ENCODE peak calls at places on chromosome 20, in six cellular contexts. One of them, this sample, is unnamed.
A peak's percentile ranks its signal among the peaks of the same experiment; 100 is the strongest.

GRCh38 chr20:23873370-23874015 is 6.1 kb downstream of the CST5 start:
- DNase-seq in AG09309: no peak
- DNase-seq in endodermal cell: no peak
- DNase-seq in upper lobe of right lung: no peak
- DNase-seq in HCT116: no peak
- DNase-seq in WERI-Rb-1: no peak
- DNase-seq in this sample: no peak

GRCh38 chr20:49853640-49854039 is 41.0 kb downstream of the SLC9A8 start:
- DNase-seq in endodermal cell: peak; percentile 75
- DNase-seq in upper lobe of right lung: no peak
- DNase-seq in AG09309: peak; percentile 45
- DNase-seq in HCT116: no peak
- DNase-seq in WERI-Rb-1: peak; percentile 49
- DNase-seq in this sample: no peak

GRCh38 chr20:47655635-47656034 is 129.6 kb downstream of the SULF2 start:
- DNase-seq in HCT116: no peak
- DNase-seq in WERI-Rb-1: no peak
- DNase-seq in endodermal cell: no peak
- DNase-seq in AG09309: no peak
- DNase-seq in upper lobe of right lung: no peak
- DNase-seq in this sample: no peak

GRCh38 chr20:4154958-4155411 is 139.6 kb upstream of the RNF24 start:
- DNase-seq in upper lobe of right lung: peak; percentile 61
- DNase-seq in HCT116: no peak
- DNase-seq in WERI-Rb-1: no peak
- DNase-seq in AG09309: no peak
- DNase-seq in endodermal cell: no peak
- DNase-seq in this sample: no peak

GRCh38 chr20:32893878-32894483 is 35.3 kb downstream of the EFCAB8 start:
- DNase-seq in endodermal cell: peak; percentile 92
- DNase-seq in HCT116: no peak
- DNase-seq in upper lobe of right lung: no peak
- DNase-seq in AG09309: no peak
- DNase-seq in WERI-Rb-1: peak; percentile 61
- DNase-seq in this sample: no peak

GRCh38 chr20:40860487-40860902 is 168.1 kb upstream of the TOP1 start:
- DNase-seq in AG09309: peak; percentile 13
- DNase-seq in upper lobe of right lung: no peak
- DNase-seq in WERI-Rb-1: no peak
- DNase-seq in HCT116: peak; percentile 85
- DNase-seq in endodermal cell: no peak
- DNase-seq in this sample: peak; percentile 14

GRCh38 chr20:51960004-51960403 is 157.7 kb upstream of the SALL4 start:
- DNase-seq in AG09309: no peak
- DNase-seq in endodermal cell: no peak
- DNase-seq in upper lobe of right lung: no peak
- DNase-seq in HCT116: no peak
- DNase-seq in WERI-Rb-1: no peak
- DNase-seq in this sample: peak; percentile 38

GRCh38 chr20:11689262-11689661 is 228.4 kb upstream of the BTBD3 start:
- DNase-seq in upper lobe of right lung: no peak
- DNase-seq in endodermal cell: no peak
- DNase-seq in AG09309: no peak
- DNase-seq in WERI-Rb-1: no peak
- DNase-seq in HCT116: no peak
- DNase-seq in this sample: no peak

GRCh38 chr20:24309596-24309995 is 159.8 kb upstream of the SYNDIG1 start:
- DNase-seq in upper lobe of right lung: no peak
- DNase-seq in endodermal cell: no peak
- DNase-seq in AG09309: no peak
- DNase-seq in HCT116: no peak
- DNase-seq in WERI-Rb-1: peak; percentile 66
- DNase-seq in this sample: no peak

GRCh38 chr20:36835025-36835424 is 40.9 kb upstream of the TLDC2 start:
- DNase-seq in endodermal cell: no peak
- DNase-seq in HCT116: no peak
- DNase-seq in WERI-Rb-1: no peak
- DNase-seq in upper lobe of right lung: no peak
- DNase-seq in AG09309: no peak
- DNase-seq in this sample: no peak

GRCh38 chr20:36835453-36836198 is 40.3 kb upstream of the TLDC2 start:
- DNase-seq in upper lobe of right lung: peak; percentile 95
- DNase-seq in AG09309: peak; percentile 76
- DNase-seq in WERI-Rb-1: peak; percentile 94
- DNase-seq in endodermal cell: peak; percentile 97
- DNase-seq in HCT116: peak; percentile 80
- DNase-seq in this sample: peak; percentile 69

GRCh38 chr20:36833275-36834020 is 42.5 kb upstream of the TLDC2 start:
- DNase-seq in endodermal cell: no peak
- DNase-seq in WERI-Rb-1: no peak
- DNase-seq in upper lobe of right lung: no peak
- DNase-seq in AG09309: no peak
- DNase-seq in HCT116: no peak
- DNase-seq in this sample: no peak

GRCh38 chr20:36839150-36839549 is 36.8 kb upstream of the TLDC2 start:
- DNase-seq in HCT116: no peak
- DNase-seq in upper lobe of right lung: no peak
- DNase-seq in endodermal cell: no peak
- DNase-seq in WERI-Rb-1: no peak
- DNase-seq in AG09309: no peak
- DNase-seq in this sample: no peak

GRCh38 chr20:36836591-36837329 is 39.2 kb upstream of the TLDC2 start:
- DNase-seq in WERI-Rb-1: peak; percentile 89
- DNase-seq in endodermal cell: peak; percentile 95
- DNase-seq in upper lobe of right lung: peak; percentile 79
- DNase-seq in HCT116: peak; percentile 68
- DNase-seq in AG09309: no peak
- DNase-seq in this sample: no peak
- TF ChIP-seq CTCF in WERI-Rb-1: peak; percentile 83
- TF ChIP-seq CTCF in endodermal cell: peak; percentile 80
- TF ChIP-seq CTCF in upper lobe of right lung: peak; percentile 36
- TF ChIP-seq CTCF in HCT116: peak; percentile 35
- TF ChIP-seq CTCF in AG09309: peak; percentile 45
- TF ChIP-seq CTCF in this sample: no peak

DNA sequence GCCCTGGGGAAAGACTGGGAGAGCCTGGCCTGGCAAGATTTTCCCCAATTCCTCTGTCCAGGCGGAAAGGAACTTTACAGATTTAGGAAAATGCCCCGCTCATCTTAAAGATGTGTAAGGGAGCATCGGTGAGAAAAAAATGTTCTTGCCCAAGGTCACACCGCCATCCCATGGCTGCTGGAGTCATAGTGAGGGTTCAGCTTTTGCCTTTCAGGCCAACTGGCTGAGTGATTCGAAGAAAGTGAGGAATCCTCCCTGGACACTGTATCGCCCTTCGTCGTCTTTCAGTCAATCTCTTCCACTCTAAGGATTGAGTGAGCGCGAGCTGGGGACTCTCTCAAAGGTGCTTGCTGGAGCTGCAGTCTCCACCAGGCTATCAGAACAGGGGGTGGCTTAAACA is 1.4 kb downstream of the WFDC2 start:
- DNase-seq in endodermal cell: peak; percentile 71
- DNase-seq in HCT116: no peak
- DNase-seq in upper lobe of right lung: no peak
- DNase-seq in AG09309: no peak
- DNase-seq in WERI-Rb-1: no peak
- DNase-seq in this sample: no peak
- H3K4me3 ChIP-seq in endodermal cell: peak overlapping the region; percentile 84
- H3K4me3 ChIP-seq in HCT116: no peak overlapping the region
- H3K4me3 ChIP-seq in upper lobe of right lung: peak overlapping the region; percentile 46
- H3K4me3 ChIP-seq in AG09309: no peak overlapping the region
- H3K4me3 ChIP-seq in WERI-Rb-1: no peak overlapping the region
- H3K4me3 ChIP-seq in this sample: no peak overlapping the region

DNA sequence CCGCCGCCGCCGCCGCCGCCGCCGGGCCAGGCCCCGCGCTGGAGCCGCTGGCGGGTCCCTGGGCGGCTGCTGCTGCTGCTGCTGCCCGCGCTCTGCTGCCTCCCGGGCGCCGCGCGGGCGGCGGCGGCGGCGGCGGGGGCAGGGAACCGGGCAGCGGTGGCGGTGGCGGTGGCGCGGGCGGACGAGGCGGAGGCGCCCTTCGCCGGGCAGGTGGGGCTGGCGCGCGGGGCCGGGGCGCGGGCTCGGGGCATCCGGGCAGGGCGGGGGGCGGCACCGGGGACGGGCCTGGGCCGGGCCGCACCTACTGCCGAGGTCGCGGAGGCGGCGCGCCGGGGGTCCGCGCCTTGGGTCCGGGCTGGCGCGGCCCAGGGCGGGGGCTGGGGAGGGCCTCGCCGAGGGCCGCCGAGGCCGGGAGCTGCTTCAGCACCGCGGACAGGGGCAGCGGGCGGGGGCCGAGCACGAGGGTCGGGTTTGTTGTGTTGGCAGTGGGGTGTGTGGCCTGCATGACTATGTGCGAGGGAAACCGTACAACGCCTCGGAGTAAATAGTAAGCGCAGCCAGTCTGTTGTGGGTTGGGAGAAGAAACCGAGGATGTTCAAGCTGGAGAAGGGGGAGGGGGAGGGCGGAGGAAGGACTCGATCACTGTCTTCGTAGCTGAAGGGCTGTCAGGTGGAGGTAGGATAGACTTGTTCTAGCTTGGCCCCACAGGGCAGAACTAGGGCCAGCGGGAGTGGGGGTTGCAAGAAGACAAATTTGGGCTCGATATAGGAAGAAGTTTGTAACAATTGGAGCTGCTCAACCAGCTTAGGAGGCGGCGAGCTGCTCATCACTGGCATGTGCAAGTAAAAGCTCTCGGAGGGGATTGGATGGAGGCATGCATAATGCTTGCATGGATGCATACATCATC is 538 bp downstream of the MMP24 start:
- DNase-seq in HCT116: no peak
- DNase-seq in endodermal cell: peak; percentile 91
- DNase-seq in AG09309: no peak
- DNase-seq in upper lobe of right lung: peak; percentile 76
- DNase-seq in WERI-Rb-1: peak; percentile 62
- DNase-seq in this sample: no peak
- TF ChIP-seq CTCF in HCT116: no peak
- TF ChIP-seq CTCF in endodermal cell: no peak
- TF ChIP-seq CTCF in AG09309: no peak
- TF ChIP-seq CTCF in upper lobe of right lung: no peak
- TF ChIP-seq CTCF in WERI-Rb-1: no peak
- TF ChIP-seq CTCF in this sample: no peak

GRCh38 chr20:20002101-20002998 is 14.8 kb upstream of the NAA20 start:
- DNase-seq in WERI-Rb-1: no peak
- DNase-seq in AG09309: no peak
- DNase-seq in HCT116: no peak
- DNase-seq in upper lobe of right lung: no peak
- DNase-seq in endodermal cell: no peak
- DNase-seq in this sample: no peak
- H3K4me3 ChIP-seq in WERI-Rb-1: no peak overlapping the region
- H3K4me3 ChIP-seq in AG09309: no peak overlapping the region
- H3K4me3 ChIP-seq in HCT116: no peak overlapping the region
- H3K4me3 ChIP-seq in upper lobe of right lung: no peak overlapping the region
- H3K4me3 ChIP-seq in endodermal cell: no peak overlapping the region
- H3K4me3 ChIP-seq in this sample: no peak overlapping the region

GRCh38 chr20:63496404-63497120 is 2.3 kb downstream of the EEF1A2 start:
- DNase-seq in AG09309: no peak
- DNase-seq in endodermal cell: no peak
- DNase-seq in upper lobe of right lung: peak; percentile 65
- DNase-seq in WERI-Rb-1: no peak
- DNase-seq in HCT116: no peak
- DNase-seq in this sample: no peak
- TF ChIP-seq CTCF in AG09309: no peak
- TF ChIP-seq CTCF in endodermal cell: no peak
- TF ChIP-seq CTCF in upper lobe of right lung: no peak
- TF ChIP-seq CTCF in WERI-Rb-1: no peak
- TF ChIP-seq CTCF in HCT116: no peak
- TF ChIP-seq CTCF in this sample: no peak

GRCh38 chr20:36642136-36642535 is 3.9 kb downstream of the SLA2 start:
- DNase-seq in HCT116: no peak
- DNase-seq in upper lobe of right lung: no peak
- DNase-seq in endodermal cell: no peak
- DNase-seq in AG09309: no peak
- DNase-seq in WERI-Rb-1: no peak
- DNase-seq in this sample: no peak
- H3K4me3 ChIP-seq in HCT116: no peak overlapping the region
- H3K4me3 ChIP-seq in upper lobe of right lung: no peak overlapping the region
- H3K4me3 ChIP-seq in endodermal cell: no peak overlapping the region
- H3K4me3 ChIP-seq in AG09309: no peak overlapping the region
- H3K4me3 ChIP-seq in WERI-Rb-1: no peak overlapping the region
- H3K4me3 ChIP-seq in this sample: no peak overlapping the region

GRCh38 chr20:1802385-1803215 is 92.6 kb upstream of the SIRPA start:
- DNase-seq in WERI-Rb-1: peak; percentile 84
- DNase-seq in HCT116: no peak
- DNase-seq in upper lobe of right lung: peak; percentile 86
- DNase-seq in AG09309: no peak
- DNase-seq in endodermal cell: peak; percentile 91
- DNase-seq in this sample: no peak
- TF ChIP-seq CTCF in WERI-Rb-1: peak; percentile 85
- TF ChIP-seq CTCF in HCT116: peak; percentile 49
- TF ChIP-seq CTCF in upper lobe of right lung: peak; percentile 60
- TF ChIP-seq CTCF in AG09309: peak; percentile 82
- TF ChIP-seq CTCF in endodermal cell: peak; percentile 83
- TF ChIP-seq CTCF in this sample: peak; percentile 56

GRCh38 chr20:62063601-62063980 is 2.1 kb downstream of the TAF4 start:
- DNase-seq in upper lobe of right lung: peak; percentile 64
- DNase-seq in endodermal cell: peak; percentile 71
- DNase-seq in HCT116: no peak
- DNase-seq in WERI-Rb-1: no peak
- DNase-seq in AG09309: no peak
- DNase-seq in this sample: no peak
- H3K4me3 ChIP-seq in upper lobe of right lung: peak overlapping the region; percentile 49
- H3K4me3 ChIP-seq in endodermal cell: peak overlapping the region; percentile 81
- H3K4me3 ChIP-seq in HCT116: no peak overlapping the region
- H3K4me3 ChIP-seq in WERI-Rb-1: no peak overlapping the region
- H3K4me3 ChIP-seq in AG09309: peak overlapping the region; percentile 47
- H3K4me3 ChIP-seq in this sample: peak overlapping the region; percentile 43

DNA sequence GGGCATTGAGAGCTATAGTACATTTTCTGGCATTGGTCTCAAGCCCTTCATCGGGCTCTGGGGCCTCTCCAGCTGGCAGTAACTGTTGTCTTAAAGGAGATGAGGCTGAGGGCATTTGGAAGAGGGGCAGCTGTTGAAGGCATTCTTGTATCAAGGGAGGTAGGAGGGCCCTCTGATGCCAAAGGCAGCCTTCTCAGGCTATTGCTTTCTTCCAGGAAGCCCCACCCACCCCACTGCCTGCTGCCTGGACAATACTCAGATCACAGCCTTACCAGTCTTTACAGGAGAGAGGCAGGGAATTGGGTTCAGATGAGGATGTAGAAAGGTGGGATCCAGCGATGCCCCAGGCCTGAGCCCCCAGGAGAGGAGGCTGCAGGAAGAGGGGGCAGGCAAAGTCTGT is 46.0 kb downstream of the CPXM1 start:
- DNase-seq in WERI-Rb-1: no peak
- DNase-seq in endodermal cell: no peak
- DNase-seq in AG09309: no peak
- DNase-seq in HCT116: no peak
- DNase-seq in upper lobe of right lung: no peak
- DNase-seq in this sample: no peak
- TF ChIP-seq CTCF in WERI-Rb-1: no peak
- TF ChIP-seq CTCF in endodermal cell: no peak
- TF ChIP-seq CTCF in AG09309: no peak
- TF ChIP-seq CTCF in HCT116: no peak
- TF ChIP-seq CTCF in upper lobe of right lung: no peak
- TF ChIP-seq CTCF in this sample: no peak